ENCODE peak calls at places on chromosomes 1 and 21, in ten cellular contexts. X, O, P, D, H, S, U, Y, J and T are unnamed samples.

GRCh38 chr1:35598895-35599294 is 25.8 kb downstream of the TFAP2E start:
- DNase-seq in X (no peak), O (no peak), P (no peak), D (no peak), H (no peak), S (no peak), U (no peak), Y (no peak), J (no peak), T (no peak)

GRCh38 chr1:117608213-117608612 is 2.4 kb downstream of the TENT5C start:
- DNase-seq in X (no peak), O (no peak), P (no peak), D (no peak), H (no peak), S (no peak), U (no peak), Y (no peak), J (no peak), T (no peak)

GRCh38 chr1:225897595-225898514 is 8.9 kb upstream of the LEFTY1 start:
- DNase-seq in X (no peak), O (no peak), P (no peak), D (no peak), H (no peak), S (no peak), U (no peak), Y (no peak), J (peak; percentile 78), T (no peak)

GRCh38 chr1:9075023-9075422 is 5.6 kb upstream of the SLC2A5 start:
- DNase-seq in X (no peak), O (no peak), P (no peak), D (no peak), H (no peak), S (no peak), U (no peak), Y (no peak), J (peak; percentile 76), T (no peak)

GRCh38 chr1:24606621-24607020 is 36.5 kb upstream of the SRRM1 start:
- DNase-seq in X (no peak), O (no peak), P (no peak), D (no peak), H (no peak), S (no peak), U (no peak), Y (no peak), J (no peak), T (no peak)

GRCh38 chr1:206544562-206545257 is 37.4 kb downstream of the RASSF5 start:
- DNase-seq in X (no peak), O (peak; percentile 63), P (peak; percentile 96), D (peak; percentile 95), H (peak; percentile 90), S (peak; percentile 65), U (peak; percentile 78), Y (no peak), J (peak; percentile 76), T (peak; percentile 92)

GRCh38 chr21:42009018-42009830 is 936 bp downstream of the ZBTB21 start:
- DNase-seq in X (peak; percentile 39), O (peak; percentile 76), P (peak; percentile 62), D (peak; percentile 92), H (peak; percentile 82), S (no peak), U (peak; percentile 56), Y (no peak), J (peak; percentile 77), T (no peak)

GRCh38 chr1:15002325-15002724 is 151.2 kb upstream of the TMEM51 start:
- DNase-seq in X (no peak), O (no peak), P (no peak), D (no peak), H (no peak), S (no peak), U (no peak), Y (no peak), J (no peak), T (no peak)

GRCh38 chr1:222555992-222556615 is 8.2 kb upstream of the HHIPL2 start:
- DNase-seq in X (no peak), O (no peak), P (no peak), D (no peak), H (no peak), S (no peak), U (no peak), Y (no peak), J (no peak), T (no peak)